ENCODE peak calls at places on chromosome 14, in ten cellular contexts. Y is upper lobe of right lung, C is GM13977, T is suprapubic skin, P is pancreas, G is choroid plexus epithelial cell, E is bronchial epithelial cell, L is astrocyte of the cerebellum, Z is progenitor cell of endocrine pancreas, I is cardiac muscle cell. R is an unnamed sample.

GRCh38 chr14:75259510-75259855 is 19.1 kb upstream of the FOS start:
- DNase-seq in T (no peak), P (no peak), E (peak; percentile 36), Z (no peak), G (peak; percentile 89), L (peak; percentile 59), Y (no peak), C (no peak), I (no peak), R (no peak)

GRCh38 chr14:61321385-61322010 is at the start of gene PRKCH:
- DNase-seq in E (peak; percentile 75), Z (peak; percentile 58), T (peak; percentile 91), L (peak; percentile 11), C (peak; percentile 88), G (peak; percentile 47), Y (peak; percentile 94), P (peak; percentile 81), I (peak; percentile 80), R (peak; percentile 80)

GRCh38 chr14:100749967-100750597 is 23.4 kb downstream of the DLK1 start:
- DNase-seq in Z (no peak), L (no peak), G (no peak), T (peak; percentile 24), E (no peak), Y (peak; percentile 6), C (no peak), P (no peak), I (no peak), R (no peak)

GRCh38 chr14:103058209-103059055 is 1.1 kb upstream of the CDC42BPB start:
- DNase-seq in Y (peak; percentile 65), G (peak; percentile 15), P (no peak), C (no peak), T (peak; percentile 78), E (no peak), I (peak; percentile 75), Z (no peak), L (no peak), R (no peak)

GRCh38 chr14:100160534-100160916 is 1.1 kb upstream of the DEGS2 start:
- DNase-seq in L (no peak), Y (no peak), Z (no peak), P (no peak), T (no peak), G (no peak), E (no peak), C (no peak), I (no peak), R (no peak)

GRCh38 chr14:61615743-61616523 is 79.4 kb upstream of the HIF1A start:
- DNase-seq in Z (no peak), E (no peak), T (no peak), C (no peak), Y (no peak), L (no peak), I (no peak), P (no peak), G (peak; percentile 56), R (no peak)

GRCh38 chr14:74948228-74949175 is 6.9 kb downstream of the PGF start:
- DNase-seq in Z (no peak), C (no peak), G (no peak), Y (no peak), E (no peak), L (no peak), P (no peak), I (no peak), T (no peak), R (no peak)

GRCh38 chr14:61462566-61463195 is 141.3 kb downstream of the PRKCH start:
- DNase-seq in T (no peak), Y (no peak), C (no peak), G (peak; percentile 88), Z (no peak), P (no peak), E (peak; percentile 75), I (peak; percentile 85), L (no peak), R (no peak)

GRCh38 chr14:74956000-74956279 is 543 bp upstream of the PGF start:
- DNase-seq in G (no peak), P (no peak), Y (no peak), Z (no peak), I (no peak), E (no peak), T (no peak), C (no peak), L (no peak), R (no peak)

GRCh38 chr14:103232831-103233319 is 101.2 kb upstream of the EIF5 start:
- DNase-seq in C (no peak), P (no peak), I (no peak), G (no peak), Z (no peak), E (no peak), L (no peak), T (no peak), Y (no peak), R (no peak)

DNA sequence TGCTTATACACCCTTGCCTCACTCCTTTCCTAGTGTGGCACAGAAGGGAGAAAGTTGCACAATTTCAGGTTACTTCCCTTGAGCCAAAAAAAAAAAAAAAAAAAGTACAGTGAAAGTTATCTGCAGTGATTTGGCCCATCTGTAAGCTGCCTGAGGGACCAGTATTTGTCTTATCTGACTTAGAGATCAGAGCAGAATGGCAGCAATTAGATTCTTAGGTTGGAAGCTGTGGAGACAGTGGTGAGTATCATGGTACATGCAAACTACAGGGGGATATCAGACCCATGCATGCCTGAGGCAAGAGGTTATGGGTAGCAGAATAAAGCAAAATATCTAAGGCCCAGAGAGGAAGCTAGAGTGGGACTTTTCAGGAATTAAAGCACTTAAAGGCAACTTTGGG is 1070.7 kb upstream of the NOVA1 start:
- DNase-seq in T (no peak), C (no peak), G (no peak), I (no peak), Z (no peak), E (no peak), L (no peak), P (no peak), Y (no peak), R (no peak)
- TF ChIP-seq CTCF in T (no peak), C (no peak), G (no peak), I (no peak), Z (no peak), E (no peak), L (no peak), P (no peak), Y (no peak), R (no peak)

GRCh38 chr14:94077111-94077821 is 3.7 kb downstream of the DDX24 start:
- DNase-seq in P (no peak), E (no peak), Z (no peak), G (no peak), C (no peak), Y (no peak), I (no peak), L (no peak), T (no peak), R (no peak)
- TF ChIP-seq CTCF in P (no peak), E (no peak), Z (no peak), G (no peak), C (no peak), Y (no peak), I (no peak), L (no peak), T (no peak), R (no peak)

DNA sequence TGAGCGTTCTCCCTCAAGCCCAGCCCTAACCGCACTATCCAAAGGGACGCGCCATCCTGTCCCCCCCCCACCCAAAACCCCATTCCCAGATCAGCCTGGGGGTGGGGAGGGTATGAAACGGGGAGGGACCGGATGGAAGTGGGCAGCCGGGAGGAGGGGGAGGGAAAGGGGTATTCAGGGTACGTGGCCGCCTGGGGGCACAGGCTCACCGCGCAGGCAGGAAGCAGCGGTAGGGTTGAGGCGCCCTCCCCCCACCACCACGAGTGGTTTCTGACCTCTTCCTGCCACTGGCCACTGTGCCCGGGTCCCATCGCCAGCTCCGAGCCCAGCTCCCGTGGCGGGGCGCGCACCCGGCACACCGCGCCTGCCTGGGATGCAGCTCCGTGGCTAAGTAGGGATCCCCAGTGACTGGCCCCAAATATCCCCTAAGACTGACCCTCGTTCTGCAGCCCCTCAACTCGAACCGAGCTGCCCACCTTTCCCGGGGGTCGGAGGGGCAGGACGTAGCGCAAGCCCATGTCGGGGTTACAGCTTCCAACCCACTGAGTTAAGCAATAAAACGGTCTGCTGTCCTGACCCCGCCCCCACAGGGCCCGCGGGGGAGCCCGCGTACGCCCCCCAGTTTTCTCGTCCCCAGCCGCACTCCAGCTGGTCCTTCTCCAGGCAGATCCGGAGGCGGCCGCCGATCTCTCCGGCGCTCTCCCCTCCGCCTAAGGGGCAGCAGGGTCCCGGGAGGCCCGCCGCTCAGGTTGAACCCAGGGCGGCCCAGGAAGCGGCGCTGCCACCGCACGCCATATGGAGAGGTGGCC is 1.2 kb downstream of the ACTN1 start:
- DNase-seq in G (peak; percentile 85), L (peak; percentile 78), E (peak; percentile 70), P (peak; percentile 57), Z (peak; percentile 38), T (peak; percentile 79), I (peak; percentile 74), C (peak; percentile 62), Y (peak; percentile 83), R (no peak)
- TF ChIP-seq CTCF in G (no peak), L (no peak), E (no peak), P (no peak), Z (no peak), T (no peak), I (no peak), C (no peak), Y (no peak), R (no peak)

DNA sequence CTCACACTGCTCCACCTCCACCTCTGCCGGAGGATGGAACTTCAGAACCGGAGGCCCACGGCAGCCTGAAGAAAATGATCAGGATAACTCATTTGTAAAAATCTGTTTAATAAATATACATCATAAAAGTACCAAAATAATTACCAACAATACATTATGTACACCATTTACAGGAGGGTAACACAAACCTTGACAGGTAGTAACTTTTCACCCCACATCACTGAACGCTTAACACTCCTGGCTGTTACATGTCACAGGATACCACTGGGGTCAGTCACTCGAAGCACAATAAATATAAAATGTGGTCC is 3.2 kb downstream of the NFKBIA start:
- DNase-seq in C (no peak), L (no peak), E (no peak), G (no peak), Z (no peak), Y (no peak), I (no peak), P (no peak), T (no peak), R (no peak)
- TF ChIP-seq CTCF in C (no peak), L (no peak), E (no peak), G (no peak), Z (no peak), Y (no peak), I (no peak), P (no peak), T (no peak), R (no peak)

R was measured in CD4-positive, alpha-beta T cell.